ENCODE peak calls at places on chromosomes 16 and 17, in five cellular contexts. S, F, H, M and I are unnamed samples.

GRCh38 chr17:17213775-17214174 is 7.6 kb upstream of the PLD6 start:
- DNase-seq in S (no peak), M (no peak), F (no peak), H (no peak), I (no peak)

GRCh38 chr17:8175795-8176196 is 384 bp downstream of the TMEM107 start:
- DNase-seq in F (no peak), M (no peak), S (no peak), H (no peak), I (no peak)

GRCh38 chr16:82152192-82152591 is 17.8 kb downstream of the MPHOSPH6 start:
- DNase-seq in M (no peak), S (no peak), H (no peak), F (no peak), I (no peak)

GRCh38 chr17:46976626-46977270 is 2.3 kb downstream of the RPRML start:
- DNase-seq in H (no peak), F (no peak), S (no peak), M (no peak), I (no peak)

GRCh38 chr16:83847371-83848225 is 39.8 kb downstream of the HSBP1 start:
- DNase-seq in H (no peak), S (no peak), M (no peak), F (no peak), I (no peak)

GRCh38 chr17:63429766-63430165 is 16.3 kb downstream of the CYB561 start:
- DNase-seq in M (no peak), F (no peak), S (no peak), H (no peak), I (no peak)

GRCh38 chr17:50094243-50094752 is 853 bp upstream of the PDK2 start:
- DNase-seq in H (peak; percentile 84), S (peak; percentile 85), F (peak; percentile 86), M (peak; percentile 90), I (peak; percentile 78)

GRCh38 chr17:54280741-54281140 is 458.0 kb downstream of the KIF2B start:
- DNase-seq in H (no peak), M (no peak), F (no peak), S (no peak), I (no peak)

GRCh38 chr16:85136705-85137322 is 24.5 kb upstream of the CIBAR2 start:
- DNase-seq in M (no peak), H (no peak), F (no peak), S (no peak), I (no peak)

GRCh38 chr16:1338119-1338730 is 4.8 kb downstream of the BAIAP3 start:
- DNase-seq in M (no peak), H (no peak), S (no peak), F (no peak), I (no peak)

GRCh38 chr17:65742433-65743312 is 181.2 kb upstream of the AXIN2 start:
- DNase-seq in S (no peak), M (no peak), H (no peak), F (no peak), I (no peak)

GRCh38 chr17:64015447-64015846 is 5.0 kb downstream of the ICAM2 start:
- DNase-seq in H (no peak), M (no peak), F (no peak), S (no peak), I (no peak)

GRCh38 chr17:76089680-76090516 is 10.9 kb downstream of the ZACN start:
- DNase-seq in H (no peak), F (no peak), S (no peak), M (no peak), I (no peak)

GRCh38 chr17:32870969-32871368 is 6.0 kb downstream of the MYO1D start:
- DNase-seq in F (no peak), S (no peak), M (no peak), H (no peak), I (no peak)

GRCh38 chr17:17200831-17201230 is 5.3 kb downstream of the PLD6 start:
- DNase-seq in M (no peak), S (no peak), H (no peak), F (no peak), I (no peak)

GRCh38 chr17:2394775-2395191 is 6.1 kb downstream of the MNT start:
- DNase-seq in S (no peak), F (no peak), M (no peak), H (no peak), I (no peak)

GRCh38 chr16:50314665-50315064 is 48.3 kb downstream of the ADCY7 start:
- DNase-seq in M (no peak), F (no peak), S (no peak), H (peak; percentile 9), I (no peak)

GRCh38 chr17:40560592-40561293 is 4.5 kb downstream of the CCR7 start:
- DNase-seq in S (no peak), M (peak; percentile 80), F (peak; percentile 60), H (no peak), I (peak; percentile 61)

GRCh38 chr16:51181495-51181795 is 30.4 kb upstream of the SALL1 start:
- DNase-seq in H (no peak), F (no peak), S (no peak), M (no peak), I (no peak)

GRCh38 chr17:74873874-74874614 is 1.2 kb upstream of the FDXR start:
- DNase-seq in M (no peak), H (no peak), S (no peak), F (no peak), I (no peak)

GRCh38 chr16:50644730-50645129 is 36.4 kb downstream of the SNX20 start:
- DNase-seq in F (no peak), H (peak; percentile 58), S (peak; percentile 7), M (peak; percentile 13), I (peak; percentile 33)

GRCh38 chr16:72092832-72093447 is 480 bp downstream of the TXNL4B start:
- DNase-seq in S (no peak), F (no peak), M (no peak), H (no peak), I (no peak)

GRCh38 chr17:36544049-36544319 is 735 bp upstream of the GGNBP2 start:
- DNase-seq in S (peak; percentile 1), M (no peak), F (peak; percentile 3), H (peak; percentile 33), I (no peak)

GRCh38 chr16:24522751-24523150 is 16.6 kb upstream of the RBBP6 start:
- DNase-seq in H (no peak), F (no peak), S (no peak), M (no peak), I (no peak)

GRCh38 chr17:44971776-44972483 is 3.8 kb upstream of the C1QL1 start:
- DNase-seq in M (no peak), S (no peak), F (no peak), H (no peak), I (no peak)

GRCh38 chr17:2906907-2907306 is 110.7 kb downstream of the RAP1GAP2 start:
- DNase-seq in S (no peak), M (no peak), H (no peak), F (no peak), I (no peak)

GRCh38 chr17:5370411-5370810 is 49.1 kb downstream of the NUP88 start:
- DNase-seq in M (no peak), H (no peak), F (no peak), S (no peak), I (no peak)

GRCh38 chr16:54633943-54634362 is 296.7 kb upstream of the IRX5 start:
- DNase-seq in H (no peak), F (no peak), M (no peak), S (no peak), I (no peak)

GRCh38 chr17:31392856-31393748 is 1.6 kb downstream of the RAB11FIP4 start:
- DNase-seq in M (no peak), F (no peak), H (no peak), S (no peak), I (no peak)

GRCh38 chr17:82698974-82699442 is 510 bp upstream of the RAB40B start:
- DNase-seq in F (no peak), M (no peak), H (no peak), S (no peak), I (no peak)

GRCh38 chr16:65071371-65072311 is 50.2 kb downstream of the CDH11 start:
- DNase-seq in F (no peak), H (peak; percentile 17), M (no peak), S (peak; percentile 73), I (no peak)

GRCh38 chr17:69269174-69269998 is 40.8 kb upstream of the ABCA10 start:
- DNase-seq in M (no peak), H (no peak), S (no peak), F (no peak), I (no peak)

GRCh38 chr17:74148446-74148845 is 55.0 kb upstream of the RPL38 start:
- DNase-seq in F (no peak), M (no peak), S (no peak), H (no peak), I (no peak)

GRCh38 chr16:53726625-53727024 is 22.7 kb downstream of the FTO start:
- DNase-seq in M (no peak), F (no peak), H (no peak), S (no peak), I (no peak)

GRCh38 chr17:11081342-11081741 is 159.7 kb upstream of the SHISA6 start:
- DNase-seq in H (no peak), S (no peak), M (no peak), F (no peak), I (no peak)

GRCh38 chr17:79658811-79659207 is 48.0 kb upstream of the RBFOX3 start:
- DNase-seq in M (no peak), F (no peak), H (no peak), S (no peak), I (no peak)

GRCh38 chr17:6555331-6556120 is 829 bp downstream of the PITPNM3 start:
- DNase-seq in S (no peak), H (no peak), M (no peak), F (no peak), I (no peak)

GRCh38 chr17:57975044-57975443 is 13.0 kb downstream of the VEZF1 start:
- DNase-seq in H (no peak), F (no peak), M (no peak), S (no peak), I (no peak)

GRCh38 chr17:1583569-1583968 is 21.0 kb upstream of the PITPNA start:
- DNase-seq in F (no peak), S (no peak), H (no peak), M (no peak), I (no peak)